ENCODE peak calls at places on chromosomes 2 and 18, in seven cellular contexts. One of them, this sample, is unnamed.

GRCh38 chr18:12121175-12122095 is 27.8 kb downstream of the ANKRD62 start:
- DNase-seq in iPS DF 19.7: no peak
- DNase-seq in naive thymus-derived CD4-positive, alpha-beta T cell: no peak
- DNase-seq in body of pancreas: no peak
- DNase-seq in neuronal stem cell: no peak
- DNase-seq in HT-29: peak
- DNase-seq in COLO829: no peak
- DNase-seq in this sample: peak

GRCh38 chr2:222318026-222318711 is 19.4 kb upstream of the PAX3 start:
- DNase-seq in iPS DF 19.7: no peak
- DNase-seq in naive thymus-derived CD4-positive, alpha-beta T cell: peak
- DNase-seq in body of pancreas: peak
- DNase-seq in neuronal stem cell: no peak
- DNase-seq in HT-29: peak
- DNase-seq in COLO829: peak
- DNase-seq in this sample: peak

GRCh38 chr18:33157893-33158292 is 282.6 kb downstream of the CCDC178 start:
- DNase-seq in iPS DF 19.7: no peak
- DNase-seq in naive thymus-derived CD4-positive, alpha-beta T cell: no peak
- DNase-seq in body of pancreas: no peak
- DNase-seq in neuronal stem cell: no peak
- DNase-seq in HT-29: no peak
- DNase-seq in COLO829: no peak
- DNase-seq in this sample: no peak

GRCh38 chr2:216370961-216371633 is 1.2 kb downstream of the MARCHF4 start:
- DNase-seq in iPS DF 19.7: no peak
- DNase-seq in naive thymus-derived CD4-positive, alpha-beta T cell: no peak
- DNase-seq in body of pancreas: no peak
- DNase-seq in neuronal stem cell: no peak
- DNase-seq in HT-29: no peak
- DNase-seq in COLO829: no peak
- DNase-seq in this sample: peak

GRCh38 chr2:75186829-75187228 is 12.5 kb downstream of the TACR1 start:
- DNase-seq in iPS DF 19.7: no peak
- DNase-seq in naive thymus-derived CD4-positive, alpha-beta T cell: no peak
- DNase-seq in body of pancreas: no peak
- DNase-seq in neuronal stem cell: no peak
- DNase-seq in HT-29: no peak
- DNase-seq in COLO829: no peak
- DNase-seq in this sample: no peak

GRCh38 chr18:23703057-23703986 is 14.1 kb downstream of the LAMA3 start:
- DNase-seq in iPS DF 19.7: no peak
- DNase-seq in naive thymus-derived CD4-positive, alpha-beta T cell: no peak
- DNase-seq in body of pancreas: no peak
- DNase-seq in neuronal stem cell: no peak
- DNase-seq in HT-29: peak
- DNase-seq in COLO829: peak
- DNase-seq in this sample: no peak

GRCh38 chr2:142675398-142675797 is 202.1 kb upstream of the KYNU start:
- DNase-seq in iPS DF 19.7: no peak
- DNase-seq in naive thymus-derived CD4-positive, alpha-beta T cell: no peak
- DNase-seq in body of pancreas: no peak
- DNase-seq in neuronal stem cell: no peak
- DNase-seq in HT-29: no peak
- DNase-seq in COLO829: no peak
- DNase-seq in this sample: no peak

GRCh38 chr2:63553049-63553448 is 35.2 kb downstream of the WDPCP start:
- DNase-seq in iPS DF 19.7: no peak
- DNase-seq in naive thymus-derived CD4-positive, alpha-beta T cell: no peak
- DNase-seq in body of pancreas: no peak
- DNase-seq in neuronal stem cell: no peak
- DNase-seq in HT-29: no peak
- DNase-seq in COLO829: no peak
- DNase-seq in this sample: no peak

GRCh38 chr2:71224457-71224856 is 2.4 kb downstream of the PAIP2B start:
- DNase-seq in iPS DF 19.7: no peak
- DNase-seq in naive thymus-derived CD4-positive, alpha-beta T cell: no peak
- DNase-seq in body of pancreas: peak
- DNase-seq in neuronal stem cell: no peak
- DNase-seq in HT-29: no peak
- DNase-seq in COLO829: no peak
- DNase-seq in this sample: no peak